ENCODE peak calls at places on chromosomes 12 and 14, in six cellular contexts. L, X, P, M, B and R are unnamed samples.
A peak's percentile ranks its signal among the peaks of the same experiment; 100 is the strongest.

GRCh38 chr12:102833687-102834435 is 83.2 kb downstream of the PAH start:
- DNase-seq in L (no peak), B (no peak), X (peak; percentile 91), M (no peak), P (no peak), R (peak; percentile 14)

GRCh38 chr12:50458606-50459005 is 46.2 kb upstream of the DIP2B start:
- DNase-seq in B (no peak), X (no peak), M (no peak), L (no peak), P (no peak), R (no peak)

GRCh38 chr12:55899035-55899434 is 28.7 kb downstream of the PYM1 start:
- DNase-seq in X (no peak), L (no peak), P (no peak), M (no peak), B (no peak), R (peak; percentile 54)

GRCh38 chr12:14510574-14510973 is 57.1 kb downstream of the PLBD1 start:
- DNase-seq in B (no peak), L (no peak), M (no peak), P (no peak), X (no peak), R (no peak)

GRCh38 chr14:58280954-58281787 is 17.2 kb upstream of the ARID4A start:
- DNase-seq in L (no peak), X (no peak), M (peak; percentile 34), B (peak; percentile 25), P (no peak), R (peak; percentile 93)

GRCh38 chr14:42556551-42556950 is 949.9 kb downstream of the LRFN5 start:
- DNase-seq in B (no peak), M (no peak), L (no peak), P (no peak), X (no peak), R (no peak)

GRCh38 chr14:104101086-104101621 is 15.7 kb downstream of the ASPG start:
- DNase-seq in B (no peak), L (peak; percentile 67), M (no peak), P (no peak), X (peak; percentile 24), R (no peak)

GRCh38 chr14:94880805-94881204 is 110.9 kb upstream of the GSC start:
- DNase-seq in M (no peak), L (no peak), P (no peak), B (no peak), X (no peak), R (no peak)

GRCh38 chr12:17992002-17992656 is 97.9 kb downstream of the RERGL start:
- DNase-seq in L (no peak), B (no peak), P (no peak), M (no peak), X (peak; percentile 80), R (peak; percentile 51)

GRCh38 chr14:54462048-54462447 is 20.9 kb upstream of the CNIH1 start:
- DNase-seq in P (no peak), L (no peak), M (no peak), X (no peak), B (no peak), R (no peak)

GRCh38 chr12:25056011-25056410 is 107.1 kb upstream of the BCAT1 start:
- DNase-seq in L (no peak), P (no peak), M (no peak), B (no peak), X (no peak), R (no peak)

GRCh38 chr14:20631821-20632389 is 9.6 kb downstream of the OR6S1 start:
- DNase-seq in P (peak; percentile 25), M (peak; percentile 56), L (peak; percentile 69), B (no peak), X (peak; percentile 86), R (peak; percentile 72)

GRCh38 chr12:10331642-10332239 is 24.1 kb downstream of the KLRD1 start:
- DNase-seq in P (no peak), M (no peak), X (peak; percentile 48), L (no peak), B (peak; percentile 8), R (peak; percentile 41)

GRCh38 chr14:36660736-36661505 is 739 bp upstream of the PAX9 start:
- DNase-seq in L (no peak), B (no peak), X (no peak), M (no peak), P (no peak), R (no peak)

GRCh38 chr12:107564946-107565345 is 120.7 kb upstream of the PWP1 start:
- DNase-seq in B (no peak), P (no peak), M (no peak), L (no peak), X (peak; percentile 83), R (peak; percentile 27)

GRCh38 chr12:128056299-128056885 is 210.6 kb upstream of the TMEM132C start:
- DNase-seq in L (no peak), P (no peak), B (no peak), M (no peak), X (peak; percentile 90), R (no peak)

GRCh38 chr14:68807987-68808386 is 15.1 kb upstream of the ZFP36L1 start:
- DNase-seq in M (no peak), X (no peak), P (no peak), B (no peak), L (no peak), R (no peak)

GRCh38 chr14:89365071-89365801 is 51.8 kb downstream of the FOXN3 start:
- DNase-seq in P (no peak), X (no peak), M (no peak), B (peak; percentile 56), L (peak; percentile 31), R (no peak)

GRCh38 chr12:127570793-127571360 is 696.1 kb upstream of the TMEM132C start:
- DNase-seq in X (no peak), B (no peak), M (no peak), L (no peak), P (no peak), R (no peak)

GRCh38 chr14:73180385-73180805 is 44.1 kb downstream of the PSEN1 start:
- DNase-seq in P (no peak), L (no peak), M (no peak), X (no peak), B (no peak), R (peak; percentile 24)

GRCh38 chr14:31898835-31899528 is 178.1 kb upstream of the ARHGAP5 start:
- DNase-seq in L (no peak), M (no peak), X (no peak), P (no peak), B (no peak), R (no peak)

GRCh38 chr14:96268426-96269358 is 12.7 kb downstream of the BDKRB1 start:
- DNase-seq in B (no peak), X (no peak), L (no peak), P (peak; percentile 30), M (peak; percentile 70), R (peak; percentile 82)

GRCh38 chr12:131129839-131130238 is 176.1 kb downstream of the ADGRD1 start:
- DNase-seq in L (no peak), X (no peak), M (no peak), P (no peak), B (no peak), R (no peak)

GRCh38 chr14:33362934-33363333 is 424.3 kb downstream of the NPAS3 start:
- DNase-seq in L (no peak), M (no peak), P (no peak), B (no peak), X (peak; percentile 72), R (no peak)

DNA sequence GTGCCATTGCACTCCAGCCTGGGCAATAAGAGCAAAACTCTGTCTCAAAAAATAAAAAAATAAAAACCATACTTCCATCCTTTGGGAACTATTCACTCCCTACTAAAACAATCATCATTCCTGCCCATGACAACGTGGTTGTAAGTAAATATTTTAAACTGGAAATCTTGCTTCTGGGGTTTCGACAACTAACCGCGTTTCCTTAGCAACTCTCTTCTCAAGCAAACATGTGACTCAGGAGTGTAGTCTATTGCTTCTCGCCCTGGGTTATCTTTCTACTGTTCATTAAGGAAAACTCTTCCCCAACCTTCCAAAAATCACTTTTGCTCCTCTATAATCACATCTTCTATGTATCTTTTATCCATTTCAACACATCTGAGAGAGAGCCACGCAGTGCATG is 21.8 kb downstream of the APPL2 start:
- DNase-seq in X (no peak), M (no peak), L (no peak), P (no peak), B (no peak), R (no peak)
- H3K36me3 ChIP-seq in X (peaks cover 30% of the 10 kb centered on the region), M (no peaks in the 10 kb centered on the region), L (peaks cover 82% of the 10 kb centered on the region), P (peaks cover 48% of the 10 kb centered on the region), B (peaks cover 24% of the 10 kb centered on the region), R (peaks cover 13% of the 10 kb centered on the region)

DNA sequence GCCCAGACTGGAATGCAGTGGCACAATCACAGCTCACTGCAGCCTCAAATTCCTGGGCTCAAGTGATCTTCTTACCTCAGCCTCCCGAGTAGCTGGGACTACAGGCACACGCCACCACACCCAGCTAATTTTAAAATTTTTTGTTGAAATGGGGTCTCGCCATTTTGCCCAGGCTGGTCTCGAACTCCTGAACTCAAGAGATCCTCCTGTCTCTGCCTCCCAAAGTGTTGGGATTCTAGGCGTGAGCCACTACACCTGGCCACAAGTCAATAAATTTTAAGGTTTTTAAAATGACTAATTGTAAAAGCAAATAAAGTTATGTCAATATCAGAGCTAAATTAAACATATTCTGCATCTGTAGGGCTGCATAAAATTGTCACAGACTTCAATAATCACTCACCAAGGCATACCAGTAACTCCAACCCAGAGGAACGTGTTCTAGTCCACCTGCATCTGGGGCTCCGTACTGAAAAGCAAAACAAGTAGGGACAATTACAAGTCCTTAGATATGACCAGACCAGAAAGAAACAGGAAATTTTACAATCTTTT is 13.9 kb downstream of the GNS start:
- DNase-seq in X (no peak), L (no peak), P (no peak), B (no peak), M (peak; percentile 22), R (no peak)
- H3K36me3 ChIP-seq in X (peaks cover 69% of the 10 kb centered on the region), L (peaks cover 86% of the 10 kb centered on the region), P (peaks cover 85% of the 10 kb centered on the region), B (peaks cover 27% of the 10 kb centered on the region), M (no peaks in the 10 kb centered on the region), R (peaks cover 17% of the 10 kb centered on the region)

GRCh38 chr12:47797432-47797831 is 22.3 kb downstream of the HDAC7 start:
- DNase-seq in M (no peak), B (peak; percentile 61), L (peak; percentile 49), P (no peak), X (peak; percentile 89), R (no peak)

GRCh38 chr12:47795814-47796411 is 22.9 kb downstream of the SLC48A1 start:
- DNase-seq in M (no peak), P (no peak), L (no peak), X (no peak), B (no peak), R (no peak)

GRCh38 chr12:47793015-47793681 is 20.1 kb downstream of the SLC48A1 start:
- DNase-seq in P (no peak), B (no peak), M (no peak), X (no peak), L (no peak), R (no peak)

GRCh38 chr12:47794679-47795078 is 21.6 kb downstream of the SLC48A1 start:
- DNase-seq in P (no peak), M (no peak), B (no peak), L (no peak), X (no peak), R (no peak)

GRCh38 chr12:47795121-47795813 is 22.2 kb downstream of the SLC48A1 start:
- DNase-seq in L (no peak), P (no peak), B (no peak), M (no peak), X (no peak), R (no peak)
- H3K36me3 ChIP-seq in L (peaks cover 98% of the 10 kb centered on the region), P (peaks cover 71% of the 10 kb centered on the region), B (peaks cover 69% of the 10 kb centered on the region), M (no peaks in the 10 kb centered on the region), X (peaks cover 73% of the 10 kb centered on the region), R (peaks cover 73% of the 10 kb centered on the region)

DNA sequence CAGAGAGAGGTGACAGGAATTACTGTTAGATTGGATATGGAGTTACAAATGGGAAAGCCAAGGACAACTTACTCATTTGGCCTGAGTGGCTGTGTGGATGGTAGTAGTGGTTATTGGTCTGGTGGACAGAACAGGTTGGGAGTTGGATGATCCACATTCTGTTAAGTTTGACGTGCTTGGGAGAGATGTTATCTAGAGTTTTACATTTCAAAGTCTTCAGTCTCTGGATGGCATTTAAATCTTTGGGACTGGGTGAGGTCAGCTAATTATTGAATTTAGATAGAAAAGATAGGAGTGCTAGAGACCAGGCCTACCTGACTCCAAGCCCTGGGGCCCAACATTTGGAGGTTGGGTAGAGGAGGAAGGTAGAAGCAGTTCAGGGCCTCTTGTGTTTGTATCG is 460.6 kb upstream of the RGS6 start:
- DNase-seq in L (no peak), B (no peak), P (no peak), M (no peak), X (no peak), R (no peak)
- H3K36me3 ChIP-seq in L (no peaks in the 10 kb centered on the region), B (no peaks in the 10 kb centered on the region), P (no peaks in the 10 kb centered on the region), M (no peaks in the 10 kb centered on the region), X (peaks cover 6% of the 10 kb centered on the region), R (no peaks in the 10 kb centered on the region)